ENCODE peak calls at places on chromosomes 5 and 9, in seven cellular contexts. P is neuronal stem cell, Q is mesenchymal stem cell, G is H9, U is H1, X is trophoblast cell, W is IMR-90. F is an unnamed sample. For H3K79me1, the result is how much of the 10 kb centered on the place peaks cover.

GRCh38 chr9:133892193-133892920 is 99.8 kb downstream of the VAV2 start:
- DNase-seq in W (no peak), Q (no peak), P (no peak), G (no peak), X (no peak), U (peak), F (no peak)

GRCh38 chr9:4604678-4605095 is 57.4 kb upstream of the PLPP6 start:
- DNase-seq in X (peak), Q (peak), U (peak), P (peak), W (peak), G (peak), F (peak)

GRCh38 chr5:69265931-69266330 is 31.2 kb downstream of the CDK7 start:
- DNase-seq in W (no peak), G (peak), P (peak), X (no peak), U (peak), Q (no peak), F (peak)

GRCh38 chr5:173394701-173395100 is 66.5 kb upstream of the STC2 start:
- DNase-seq in G (no peak), Q (no peak), X (no peak), U (no peak), P (no peak), W (peak), F (no peak)

GRCh38 chr9:116546711-116547581 is 140.2 kb upstream of the TRIM32 start:
- DNase-seq in X (no peak), P (no peak), U (no peak), Q (peak), G (no peak), W (peak), F (no peak)

GRCh38 chr5:177365845-177366527 is 8.3 kb downstream of the RGS14 start:
- DNase-seq in P (no peak), W (no peak), X (no peak), U (no peak), G (no peak), Q (no peak), F (no peak)

GRCh38 chr9:120876842-120877240 is at the start of gene PHF19:
- DNase-seq in Q (peak), X (no peak), P (no peak), G (no peak), U (no peak), W (no peak), F (no peak)

GRCh38 chr5:180782748-180783147 is 19.9 kb downstream of the MGAT1 start:
- DNase-seq in U (no peak), P (no peak), W (no peak), X (no peak), Q (no peak), G (no peak), F (no peak)

GRCh38 chr5:118577621-118578020 is 410.7 kb downstream of the DTWD2 start:
- DNase-seq in Q (no peak), U (no peak), G (no peak), W (no peak), P (no peak), X (no peak), F (no peak)

GRCh38 chr9:126448865-126449577 is 122.4 kb downstream of the MVB12B start:
- DNase-seq in X (no peak), P (no peak), G (no peak), U (no peak), W (no peak), Q (no peak), F (no peak)

GRCh38 chr9:115686069-115686468 is 467.5 kb upstream of the PAPPA start:
- DNase-seq in X (no peak), P (no peak), U (no peak), Q (no peak), W (no peak), G (no peak), F (no peak)

GRCh38 chr5:132215329-132215728 is 12.3 kb downstream of the P4HA2 start:
- DNase-seq in G (no peak), U (no peak), W (peak), X (no peak), Q (peak), P (no peak), F (peak)

GRCh38 chr9:128494108-128494742 is 10.3 kb upstream of the GLE1 start:
- DNase-seq in X (no peak), Q (no peak), U (no peak), P (no peak), W (no peak), G (no peak), F (no peak)
- H4K8ac ChIP-seq in X (no peak), Q (no peak), U (no peak), P (no peak), W (no peak), G (no peak), F (no peak)

DNA sequence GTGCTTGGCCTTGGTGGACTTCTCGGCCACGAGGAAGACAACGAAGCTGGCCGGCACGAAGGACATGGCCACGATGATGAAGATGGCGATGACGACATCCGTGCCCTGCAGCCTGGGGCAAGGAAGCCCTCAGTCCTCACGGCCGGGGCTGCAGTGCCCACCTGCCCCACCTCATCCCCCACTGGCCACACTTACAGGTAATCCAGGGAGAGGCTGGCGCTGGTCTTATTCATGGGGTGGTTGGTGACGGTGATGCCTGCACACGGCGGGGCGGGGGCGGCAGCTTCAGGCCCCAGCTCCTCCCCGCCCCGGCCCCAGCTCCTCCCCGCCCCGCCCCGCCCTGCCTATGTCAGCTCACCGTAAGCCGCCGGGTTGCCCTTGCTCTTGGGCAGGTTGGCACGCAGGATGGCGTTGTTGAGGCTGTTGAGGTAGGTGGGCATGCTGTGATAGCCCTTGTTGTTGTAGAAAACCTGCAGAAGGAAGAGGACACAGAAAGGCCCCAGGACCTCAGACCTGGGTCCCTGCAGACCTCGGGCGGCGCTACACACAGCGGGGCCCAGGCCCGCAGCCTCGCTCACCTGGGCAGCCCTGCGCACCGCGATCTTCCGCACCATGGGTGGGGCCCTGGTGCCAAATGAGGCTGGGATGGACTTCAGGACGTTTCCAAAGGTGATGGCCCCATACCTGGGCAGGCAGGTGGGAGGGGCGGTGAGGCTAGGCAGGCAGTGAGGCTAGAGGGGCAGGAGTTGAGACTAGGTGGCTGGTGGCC is 15.7 kb upstream of the CLIC3 start:
- DNase-seq in P (no peak), G (no peak), U (no peak), W (no peak), Q (no peak), X (no peak), F (no peak)
- H3K79me1 ChIP-seq in P (under half), G (under half), U (under half), W (under half), Q (under half), X (under half), F (under half)

GRCh38 chr5:40273936-40274335 is 405.8 kb upstream of the PTGER4 start:
- DNase-seq in X (peak), P (no peak), W (peak), Q (no peak), G (no peak), U (no peak), F (no peak)

GRCh38 chr5:40276426-40277102 is 403.2 kb upstream of the PTGER4 start:
- DNase-seq in G (no peak), X (no peak), Q (no peak), P (no peak), U (no peak), W (no peak), F (no peak)

GRCh38 chr5:40271476-40271875 is 408.2 kb upstream of the PTGER4 start:
- DNase-seq in X (no peak), U (no peak), G (no peak), Q (no peak), P (no peak), W (no peak), F (no peak)

GRCh38 chr5:40278881-40279280 is 400.8 kb upstream of the PTGER4 start:
- DNase-seq in G (no peak), U (no peak), W (no peak), X (no peak), Q (no peak), P (no peak), F (no peak)

GRCh38 chr5:40277161-40277906 is 402.4 kb upstream of the PTGER4 start:
- DNase-seq in W (no peak), X (no peak), G (no peak), P (no peak), Q (no peak), U (no peak), F (no peak)
- H2BK5ac ChIP-seq in W (no peak), X (no peak), G (no peak), P (no peak), Q (no peak), U (no peak), F (no peak)

DNA sequence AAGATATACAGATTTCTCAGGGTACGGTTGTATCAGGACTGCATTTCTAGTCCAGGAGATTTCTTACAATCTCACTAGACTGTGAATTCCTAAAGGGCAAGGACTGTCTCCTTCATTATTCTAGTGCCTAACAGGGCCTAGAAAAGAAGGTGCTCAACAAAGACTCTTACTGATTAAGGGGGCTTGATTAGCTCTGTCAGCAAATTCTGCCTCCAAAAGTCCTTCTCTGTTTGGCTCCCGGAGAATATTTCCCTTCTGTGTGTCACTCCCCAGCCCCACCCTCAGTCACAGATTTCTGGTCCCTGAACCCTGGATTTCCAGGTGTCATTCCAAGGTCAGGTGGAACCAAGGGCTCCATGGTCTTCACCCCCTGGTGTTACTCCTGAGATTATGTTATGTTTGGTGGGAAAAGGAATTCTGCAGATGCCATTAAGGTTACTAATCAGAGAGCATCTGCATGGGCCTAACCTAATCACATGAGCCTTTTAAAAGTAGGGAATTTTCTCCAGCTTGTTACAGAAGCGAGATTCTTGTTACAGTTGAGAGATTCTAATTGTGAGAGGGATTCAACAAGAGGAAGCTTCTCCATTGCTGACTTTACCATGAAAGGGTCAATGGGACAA is 167.7 kb upstream of the LHFPL2 start:
- DNase-seq in U (no peak), X (no peak), Q (no peak), G (no peak), P (no peak), W (peak), F (peak)
- H4K8ac ChIP-seq in U (no peak), X (no peak), Q (no peak), G (no peak), P (no peak), W (no peak), F (no peak)

GRCh38 chr9:106820866-106821265 is 42.1 kb upstream of the ZNF462 start:
- DNase-seq in W (no peak), P (no peak), G (no peak), X (no peak), Q (no peak), U (no peak), F (no peak)
- H3K79me1 ChIP-seq in W (under half), P (under half), G (under half), X (under half), Q (under half), U (under half), F (under half)

GRCh38 chr5:93313672-93314071 is 267.3 kb downstream of the NR2F1-AS1 start:
- DNase-seq in W (no peak), U (no peak), X (no peak), G (no peak), Q (no peak), P (no peak), F (no peak)
- H2BK5ac ChIP-seq in W (no peak), U (no peak), X (no peak), G (no peak), Q (no peak), P (no peak), F (no peak)

DNA sequence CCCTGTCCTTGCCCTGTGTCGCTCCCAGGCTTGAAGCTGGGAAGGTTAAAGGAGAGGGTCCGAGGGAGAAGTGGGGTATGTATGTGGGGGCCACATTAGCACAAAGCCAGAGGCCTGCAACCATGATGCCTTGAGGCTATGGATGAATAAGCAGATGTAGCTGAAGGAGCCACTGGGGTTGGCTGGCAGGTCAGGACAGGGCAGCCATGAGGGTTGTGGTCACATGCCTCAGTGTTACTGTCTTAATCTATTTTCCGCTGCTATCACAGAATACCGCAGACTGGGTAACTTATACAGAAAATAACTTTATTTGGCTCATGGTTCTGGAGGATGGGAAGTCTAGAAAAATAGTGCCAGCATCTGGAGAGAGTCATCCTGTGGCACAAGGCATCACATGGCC is 9.2 kb upstream of the GRHPR start:
- DNase-seq in W (no peak), P (no peak), X (no peak), Q (no peak), G (no peak), U (no peak), F (no peak)
- H4K8ac ChIP-seq in W (no peak), P (no peak), X (no peak), Q (no peak), G (no peak), U (no peak), F (no peak)